ENCODE peak calls at places on chromosomes 12 and 14, in six cellular contexts. D, J, X, P, Z and E are unnamed samples.

GRCh38 chr12:113500662-113501435 is 29.2 kb upstream of the LHX5 start:
- DNase-seq in D (no peak), J (no peak), X (no peak), P (no peak), Z (no peak), E (no peak)

GRCh38 chr12:78584695-78585094 is 279.9 kb upstream of the SYT1 start:
- DNase-seq in D (no peak), J (peak), X (no peak), P (peak), Z (no peak), E (no peak)

GRCh38 chr14:51581017-51581881 is 70.5 kb upstream of the FRMD6 start:
- DNase-seq in D (no peak), J (no peak), X (no peak), P (no peak), Z (no peak), E (no peak)

GRCh38 chr12:75578546-75578945 is 67.1 kb upstream of the KRR1 start:
- DNase-seq in D (no peak), J (peak), X (no peak), P (no peak), Z (no peak), E (no peak)

GRCh38 chr12:32230607-32230982 is 123.9 kb downstream of the BICD1 start:
- DNase-seq in D (no peak), J (no peak), X (no peak), P (no peak), Z (no peak), E (no peak)

GRCh38 chr14:75980856-75981255 is 939 bp downstream of the TGFB3 start:
- DNase-seq in D (no peak), J (no peak), X (no peak), P (no peak), Z (no peak), E (no peak)

GRCh38 chr12:122867701-122868461 is 28.0 kb downstream of the VPS37B start:
- DNase-seq in D (no peak), J (peak), X (peak), P (no peak), Z (no peak), E (peak)

GRCh38 chr12:122963928-122964240 is 2.4 kb downstream of the ABCB9 start:
- DNase-seq in D (no peak), J (no peak), X (no peak), P (no peak), Z (no peak), E (no peak)

GRCh38 chr12:88299567-88300101 is 157.5 kb downstream of the TMTC3 start:
- DNase-seq in D (peak), J (no peak), X (peak), P (no peak), Z (peak), E (peak)

GRCh38 chr12:127280393-127281275 is 986.3 kb upstream of the TMEM132C start:
- DNase-seq in D (no peak), J (peak), X (peak), P (peak), Z (peak), E (peak)

GRCh38 chr14:64787619-64788018 is 83.4 kb downstream of the PLEKHG3 start:
- DNase-seq in D (no peak), J (no peak), X (no peak), P (no peak), Z (no peak), E (no peak)

GRCh38 chr14:64789696-64790095 is 85.5 kb downstream of the PLEKHG3 start:
- DNase-seq in D (no peak), J (no peak), X (no peak), P (no peak), Z (no peak), E (no peak)

GRCh38 chr14:64786296-64787149 is 82.3 kb downstream of the PLEKHG3 start:
- DNase-seq in D (no peak), J (no peak), X (no peak), P (no peak), Z (no peak), E (no peak)

GRCh38 chr14:64790478-64790877 is 86.3 kb downstream of the PLEKHG3 start:
- DNase-seq in D (no peak), J (no peak), X (no peak), P (no peak), Z (no peak), E (no peak)

DNA sequence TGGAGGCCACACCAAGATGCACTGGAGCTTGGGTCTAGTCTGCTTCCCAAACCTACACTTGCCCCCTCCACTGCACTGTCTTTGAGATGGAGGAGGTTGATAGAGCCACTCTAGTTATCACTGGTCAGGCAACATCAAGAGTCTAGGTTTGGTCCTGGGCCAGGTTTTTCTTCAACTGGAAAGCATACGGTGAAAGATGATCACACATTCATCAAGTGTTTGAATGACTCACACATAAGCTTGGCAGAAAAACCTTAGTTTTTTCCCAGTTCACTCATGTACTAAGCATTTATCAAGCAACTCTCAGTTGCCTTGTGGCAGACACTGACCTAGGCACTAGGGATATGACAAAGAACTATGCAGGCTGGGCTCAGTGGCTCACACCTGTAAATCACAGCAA is 84.5 kb downstream of the PLEKHG3 start:
- DNase-seq in D (no peak), J (no peak), X (no peak), P (no peak), Z (no peak), E (no peak)
- TF ChIP-seq TAF1 in D (no peak), J (no peak), X (no peak), P (no peak), Z (no peak), E (no peak)

GRCh38 chr12:14841761-14842160 is 1.6 kb downstream of the ART4 start:
- DNase-seq in D (no peak), J (peak), X (no peak), P (no peak), Z (no peak), E (no peak)
- TF ChIP-seq POLR2A in D (no peak), J (peak), X (no peak), P (no peak), Z (no peak), E (no peak)

DNA sequence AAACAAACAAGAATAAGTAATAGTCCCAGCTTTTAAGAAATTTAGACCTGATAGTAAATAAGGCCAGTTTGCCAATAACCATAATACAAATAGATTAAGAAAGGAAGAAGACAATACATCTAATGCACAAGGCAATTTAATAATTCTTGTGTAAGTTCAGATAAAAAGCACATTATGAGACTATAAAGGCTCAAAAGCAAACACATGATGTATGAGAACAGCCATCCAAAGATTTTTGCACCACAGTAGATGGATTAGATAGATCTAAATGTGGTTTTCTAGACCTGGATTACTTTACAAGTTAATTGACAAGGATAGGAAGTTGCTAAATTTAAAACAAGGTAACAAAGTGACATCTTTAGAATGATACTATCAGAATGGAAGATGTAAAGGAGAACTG is 125.4 kb downstream of the PRKD1 start:
- DNase-seq in D (no peak), J (no peak), X (no peak), P (no peak), Z (no peak), E (no peak)
- TF ChIP-seq POLR2AphosphoS5 in D (no peak), J (no peak), X (no peak), P (no peak), Z (no peak), E (no peak)

GRCh38 chr12:12901158-12901791 is 9.9 kb downstream of the GPRC5A start:
- DNase-seq in D (no peak), J (peak), X (no peak), P (no peak), Z (no peak), E (no peak)
- TF ChIP-seq TAF1 in D (no peak), J (no peak), X (no peak), P (no peak), Z (no peak), E (no peak)

GRCh38 chr12:14959126-14959440 is 2.3 kb downstream of the ARHGDIB start:
- DNase-seq in D (no peak), J (no peak), X (no peak), P (no peak), Z (no peak), E (no peak)
- TF ChIP-seq POLR2A in D (no peak), J (no peak), X (no peak), P (no peak), Z (no peak), E (no peak)

GRCh38 chr12:124480469-124481256 is 86.7 kb downstream of the NCOR2 start:
- DNase-seq in D (peak), J (peak), X (peak), P (no peak), Z (peak), E (peak)
- TF ChIP-seq POLR2AphosphoS5 in D (no peak), J (no peak), X (no peak), P (no peak), Z (no peak), E (no peak)